ENCODE peak calls at places on chromosomes 2 and 18, in eight cellular contexts. Q is suprapubic skin, G is stomach, N is breast epithelium, H is prostate gland, E is sigmoid colon, P is spleen, T is esophagus muscularis mucosa. X is an unnamed sample.
A peak's percentile ranks its signal among the peaks of the same experiment; 100 is the strongest.

GRCh38 chr2:183284606-183285005 is 160.4 kb downstream of the NUP35 start:
- DNase-seq in Q (no peak), E (no peak), N (no peak), P (no peak), T (no peak), H (no peak), G (no peak), X (no peak)

GRCh38 chr2:112692496-112692911 is 28.3 kb upstream of the NT5DC4 start:
- DNase-seq in H (peak; percentile 52), P (no peak), E (no peak), G (peak; percentile 49), T (no peak), N (no peak), Q (peak; percentile 76), X (peak; percentile 92)

GRCh38 chr2:241636182-241636982 is 576 bp downstream of the THAP4 start:
- DNase-seq in H (no peak), P (peak; percentile 90), Q (no peak), G (peak; percentile 48), E (peak; percentile 75), N (no peak), T (no peak), X (no peak)

GRCh38 chr2:149200109-149200520 is 130.3 kb upstream of the LYPD6 start:
- DNase-seq in H (no peak), N (no peak), T (no peak), E (no peak), Q (no peak), G (no peak), P (no peak), X (no peak)

GRCh38 chr2:22499082-22499844 is 885.7 kb upstream of the KLHL29 start:
- DNase-seq in H (no peak), N (no peak), T (no peak), G (no peak), E (peak; percentile 68), P (no peak), Q (no peak), X (no peak)

GRCh38 chr2:222000326-222000725 is 298.5 kb downstream of the PAX3 start:
- DNase-seq in T (no peak), P (no peak), H (no peak), Q (no peak), N (no peak), G (no peak), E (no peak), X (no peak)

GRCh38 chr2:127652786-127653357 is 6.9 kb downstream of the GPR17 start:
- DNase-seq in P (peak; percentile 76), Q (no peak), H (no peak), E (peak; percentile 79), T (no peak), G (no peak), N (no peak), X (no peak)

GRCh38 chr18:45547910-45548309 is 67.4 kb upstream of the SLC14A2 start:
- DNase-seq in Q (no peak), H (no peak), T (no peak), N (no peak), E (no peak), G (no peak), P (no peak), X (no peak)

GRCh38 chr2:112811841-112812306 is 24.7 kb downstream of the IL1B start:
- DNase-seq in E (no peak), P (no peak), N (no peak), H (no peak), G (no peak), Q (no peak), T (no peak), X (no peak)

GRCh38 chr2:226187601-226188000 is 612.0 kb downstream of the IRS1 start:
- DNase-seq in P (no peak), G (no peak), N (no peak), E (no peak), H (no peak), T (no peak), Q (no peak), X (no peak)

GRCh38 chr2:42142476-42143184 is 26.5 kb upstream of the EML4 start:
- DNase-seq in G (no peak), T (no peak), Q (no peak), E (no peak), P (no peak), N (no peak), H (no peak), X (no peak)

GRCh38 chr2:47506024-47506423 is 103.1 kb downstream of the MSH2 start:
- DNase-seq in P (no peak), H (no peak), Q (no peak), E (no peak), N (no peak), T (no peak), G (no peak), X (no peak)

GRCh38 chr2:53515435-53516332 is 251.9 kb upstream of the CHAC2 start:
- DNase-seq in E (no peak), H (no peak), Q (no peak), N (no peak), P (no peak), T (no peak), G (no peak), X (no peak)

GRCh38 chr2:46861916-46862315 is 53.7 kb downstream of the MCFD2 start:
- DNase-seq in P (no peak), Q (no peak), H (no peak), G (no peak), E (no peak), T (no peak), N (no peak), X (no peak)

GRCh38 chr2:30031184-30031583 is 109.8 kb upstream of the ALK start:
- DNase-seq in P (no peak), T (peak; percentile 74), E (no peak), G (no peak), H (no peak), N (no peak), Q (no peak), X (no peak)

GRCh38 chr2:182672471-182673165 is 43.4 kb upstream of the DNAJC10 start:
- DNase-seq in P (no peak), Q (no peak), N (no peak), G (no peak), T (no peak), H (no peak), E (no peak), X (no peak)

GRCh38 chr2:14417586-14417985 is 214.9 kb upstream of the LRATD1 start:
- DNase-seq in Q (no peak), G (no peak), N (no peak), H (no peak), E (no peak), T (no peak), P (no peak), X (no peak)

GRCh38 chr2:169670937-169671336 is 23.3 kb downstream of the CFAP210 start:
- DNase-seq in H (no peak), P (no peak), G (no peak), N (no peak), E (no peak), T (no peak), Q (no peak), X (no peak)

GRCh38 chr2:234996467-234997270 is 44.9 kb downstream of the SH3BP4 start:
- DNase-seq in P (no peak), E (peak; percentile 58), Q (no peak), G (no peak), T (no peak), N (no peak), H (no peak), X (no peak)

DNA sequence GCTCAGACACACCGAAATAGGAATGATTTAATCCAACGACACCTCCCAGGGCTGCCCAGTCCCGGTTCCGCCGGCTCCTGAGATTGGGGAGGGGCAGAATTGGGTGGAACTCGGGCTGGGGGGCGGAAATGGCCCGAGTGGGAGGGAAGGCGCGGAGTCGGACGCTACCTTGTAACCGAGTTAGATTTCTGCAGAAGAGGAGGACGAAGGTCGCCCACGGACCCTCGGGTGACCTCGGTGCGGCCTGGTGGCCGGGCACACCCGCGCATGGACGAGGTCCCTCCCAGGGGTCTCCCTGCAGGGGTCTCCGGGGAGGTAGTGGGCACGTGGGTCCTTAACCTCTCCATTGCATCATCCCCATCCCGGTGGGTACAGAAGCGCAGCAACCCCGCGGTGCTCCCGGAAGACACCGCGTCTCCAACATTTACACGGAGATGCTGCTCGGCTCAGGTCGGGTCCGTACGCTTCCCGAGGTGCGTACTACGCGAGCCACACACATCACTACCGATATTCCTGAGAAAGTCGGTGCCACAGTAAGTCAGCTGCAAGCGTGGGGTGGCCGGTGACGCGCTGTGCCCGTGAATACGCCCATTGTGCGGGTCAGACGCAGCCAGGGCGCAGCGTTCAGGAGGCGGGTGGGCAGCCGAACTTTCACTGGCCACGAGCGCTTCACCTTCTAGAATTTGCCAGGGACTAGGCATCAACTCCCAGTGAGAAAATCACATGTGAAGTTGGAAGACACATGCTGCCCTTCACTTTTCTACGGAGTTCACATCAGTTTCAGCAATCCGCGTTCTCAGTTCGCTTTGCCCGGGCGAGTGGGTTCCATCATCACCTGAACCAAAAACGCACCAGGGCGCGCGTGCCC is 3.0 kb downstream of the ZNF516 start:
- DNase-seq in P (peak; percentile 89), G (peak; percentile 43), T (no peak), Q (peak; percentile 82), E (peak; percentile 77), N (no peak), H (peak; percentile 27), X (no peak)
- TF ChIP-seq POLR2AphosphoS5 in P (no peak), G (no peak), T (peak; percentile 17), Q (no peak), E (peak; percentile 61), N (no peak), H (no peak), X (no peak)

DNA sequence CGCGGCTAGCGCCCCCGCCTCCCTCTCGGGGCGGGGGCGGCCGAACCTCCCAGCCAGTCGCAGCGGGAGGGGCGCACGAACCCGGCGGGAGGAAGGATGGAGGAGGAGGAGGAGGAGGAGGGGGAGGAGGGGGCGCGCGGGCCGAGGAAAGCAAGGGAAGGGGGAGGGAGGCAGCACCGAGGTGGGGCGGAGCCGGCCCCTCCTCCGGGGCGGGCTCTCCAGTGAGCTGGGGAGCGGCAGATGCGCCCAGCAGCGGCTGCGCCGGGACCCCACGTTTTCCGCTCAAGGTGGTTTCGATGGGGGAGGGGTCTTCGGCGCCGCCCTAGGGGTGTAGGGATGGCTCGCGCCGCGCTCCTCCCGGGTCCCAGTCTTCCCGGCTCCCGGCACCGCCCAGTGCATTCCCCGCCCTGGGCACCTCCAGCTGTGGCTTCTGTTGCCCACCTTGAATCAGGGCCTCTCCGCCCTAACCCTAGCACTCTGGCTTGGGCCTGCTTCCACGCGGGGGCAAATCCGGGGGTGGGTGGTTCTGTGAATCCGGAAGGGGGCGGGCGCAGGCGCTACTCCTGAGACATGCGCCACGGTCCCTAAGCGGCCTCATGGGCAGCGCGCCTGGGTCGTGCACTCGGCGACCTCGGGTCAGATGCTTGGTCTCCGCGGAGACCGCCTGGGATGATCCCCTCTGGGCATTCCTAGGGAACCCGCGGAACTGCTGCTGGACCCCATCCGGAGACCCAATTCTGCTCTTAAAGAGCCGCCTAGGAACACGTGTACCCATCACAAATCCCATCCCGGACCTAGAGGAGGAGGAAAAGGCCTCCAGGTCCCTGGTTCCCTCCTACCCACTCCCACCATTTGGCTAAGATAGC is at the start of gene FBXO41:
- DNase-seq in H (peak; percentile 18), P (peak; percentile 93), E (peak; percentile 71), N (no peak), G (no peak), Q (no peak), T (no peak), X (no peak)
- TF ChIP-seq POLR2A in H (no peak), P (no peak), E (no peak), N (no peak), G (no peak), Q (no peak), T (no peak), X (no peak)

GRCh38 chr2:195561205-195562032 is 95.6 kb upstream of the SLC39A10 start:
- DNase-seq in E (no peak), H (no peak), Q (no peak), G (no peak), T (no peak), N (no peak), P (peak; percentile 70), X (no peak)
- H3K4me3 ChIP-seq in E (no peak overlapping the region), H (no peak overlapping the region), Q (no peak overlapping the region), G (no peak overlapping the region), T (no peak overlapping the region), N (no peak overlapping the region), P (no peak overlapping the region), X (no peak overlapping the region)

GRCh38 chr2:110759411-110759810 is 27.0 kb downstream of the ACOXL start:
- DNase-seq in T (no peak), P (no peak), Q (no peak), E (no peak), G (no peak), N (no peak), H (no peak), X (no peak)
- TF ChIP-seq POLR2AphosphoS5 in T (no peak), P (no peak), Q (no peak), E (no peak), G (no peak), N (no peak), H (no peak), X (no peak)

X was measured in vagina.